ENCODE peak calls at places on chromosomes 3 and 15, in five cellular contexts. I is GM12878, D is ovary, H is tibial artery, K is body of pancreas. O is an unnamed sample. For H3K36me3, the result is how much of the 10 kb centered on the place peaks cover.

GRCh38 chr3:149658444-149659172 is 783 bp upstream of the WWTR1 start:
- DNase-seq in I (no peak), D (peak), H (peak), K (peak), O (no peak)

GRCh38 chr3:30632065-30632464 is 25.7 kb downstream of the TGFBR2 start:
- DNase-seq in I (no peak), D (no peak), H (no peak), K (no peak), O (no peak)

GRCh38 chr3:129592362-129593150 is 13.9 kb downstream of the PLXND1 start:
- DNase-seq in I (no peak), D (peak), H (peak), K (peak), O (no peak)

GRCh38 chr3:117202415-117202814 is 492.8 kb downstream of the TUSC7 start:
- DNase-seq in I (no peak), D (no peak), H (no peak), K (no peak), O (no peak)

GRCh38 chr3:178083906-178084823 is 452.1 kb upstream of the KCNMB2 start:
- DNase-seq in I (no peak), D (no peak), H (no peak), K (no peak), O (no peak)

GRCh38 chr3:134852893-134853351 is 57.9 kb downstream of the EPHB1 start:
- DNase-seq in I (peak), D (no peak), H (no peak), K (no peak), O (peak)

GRCh38 chr3:29091599-29092189 is 189.2 kb upstream of the RBMS3 start:
- DNase-seq in I (no peak), D (no peak), H (no peak), K (no peak), O (no peak)

GRCh38 chr15:38391186-38391585 is 62.7 kb upstream of the FAM98B start:
- DNase-seq in I (no peak), D (no peak), H (no peak), K (no peak), O (no peak)

DNA sequence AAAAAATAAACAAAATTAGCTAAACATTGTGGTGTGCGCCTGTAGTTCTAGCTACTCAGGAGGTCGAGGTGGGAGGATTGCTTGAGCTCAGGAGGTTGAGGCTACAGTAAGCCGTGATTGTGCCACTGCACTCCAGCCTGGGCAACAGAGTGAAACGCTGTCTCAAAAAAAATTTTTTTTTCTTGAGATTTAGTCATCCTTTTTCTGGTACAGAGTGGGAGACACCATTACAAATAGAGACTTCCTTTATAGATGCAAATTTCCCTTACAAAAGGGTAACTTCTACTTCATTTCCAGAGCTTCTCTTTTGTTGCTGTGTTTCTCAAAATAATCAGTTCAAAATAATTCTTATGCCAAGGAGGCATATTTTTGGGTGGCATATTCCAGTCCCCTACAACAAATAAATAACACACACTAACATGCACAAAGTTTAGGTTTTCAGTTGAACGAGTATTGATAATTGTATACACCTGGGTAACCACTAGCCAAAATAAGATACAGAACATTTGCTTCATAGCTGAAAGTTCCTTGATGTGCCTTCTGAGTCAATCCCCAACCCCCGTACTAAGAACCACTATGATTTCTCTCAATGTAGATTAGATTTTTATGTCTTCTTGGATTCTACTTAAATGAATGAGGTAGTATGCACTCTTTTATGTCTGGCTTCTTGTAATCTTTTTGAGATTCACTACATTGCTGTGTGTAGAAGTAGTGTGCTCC is 248.9 kb upstream of the PROK2 start:
- DNase-seq in I (no peak), D (no peak), H (no peak), K (no peak), O (peak)
- H3K4me3 ChIP-seq in I (no peak), D (no peak), H (no peak), K (no peak), O (no peak)

GRCh38 chr15:28272587-28272986 is 49.4 kb downstream of the HERC2 start:
- DNase-seq in I (no peak), D (no peak), H (no peak), K (no peak), O (no peak)

GRCh38 chr15:28274635-28275034 is 47.3 kb downstream of the HERC2 start:
- DNase-seq in I (no peak), D (no peak), H (no peak), K (no peak), O (no peak)

GRCh38 chr15:28271697-28272250 is 50.2 kb downstream of the HERC2 start:
- DNase-seq in I (no peak), D (no peak), H (no peak), K (peak), O (no peak)

GRCh38 chr15:28274211-28274610 is 47.8 kb downstream of the HERC2 start:
- DNase-seq in I (no peak), D (no peak), H (no peak), K (no peak), O (no peak)

GRCh38 chr15:28273468-28273867 is 48.5 kb downstream of the HERC2 start:
- DNase-seq in I (no peak), D (no peak), H (no peak), K (peak), O (no peak)
- TF ChIP-seq CTCF in I (no peak), D (no peak), H (no peak), K (no peak), O (no peak)

GRCh38 chr15:42182976-42183375 is 25.1 kb downstream of the VPS39 start:
- DNase-seq in I (no peak), D (no peak), H (no peak), K (no peak), O (no peak)
- H3K36me3 ChIP-seq in I (under half), D (under half), H (half or more), K (under half), O (under half)

DNA sequence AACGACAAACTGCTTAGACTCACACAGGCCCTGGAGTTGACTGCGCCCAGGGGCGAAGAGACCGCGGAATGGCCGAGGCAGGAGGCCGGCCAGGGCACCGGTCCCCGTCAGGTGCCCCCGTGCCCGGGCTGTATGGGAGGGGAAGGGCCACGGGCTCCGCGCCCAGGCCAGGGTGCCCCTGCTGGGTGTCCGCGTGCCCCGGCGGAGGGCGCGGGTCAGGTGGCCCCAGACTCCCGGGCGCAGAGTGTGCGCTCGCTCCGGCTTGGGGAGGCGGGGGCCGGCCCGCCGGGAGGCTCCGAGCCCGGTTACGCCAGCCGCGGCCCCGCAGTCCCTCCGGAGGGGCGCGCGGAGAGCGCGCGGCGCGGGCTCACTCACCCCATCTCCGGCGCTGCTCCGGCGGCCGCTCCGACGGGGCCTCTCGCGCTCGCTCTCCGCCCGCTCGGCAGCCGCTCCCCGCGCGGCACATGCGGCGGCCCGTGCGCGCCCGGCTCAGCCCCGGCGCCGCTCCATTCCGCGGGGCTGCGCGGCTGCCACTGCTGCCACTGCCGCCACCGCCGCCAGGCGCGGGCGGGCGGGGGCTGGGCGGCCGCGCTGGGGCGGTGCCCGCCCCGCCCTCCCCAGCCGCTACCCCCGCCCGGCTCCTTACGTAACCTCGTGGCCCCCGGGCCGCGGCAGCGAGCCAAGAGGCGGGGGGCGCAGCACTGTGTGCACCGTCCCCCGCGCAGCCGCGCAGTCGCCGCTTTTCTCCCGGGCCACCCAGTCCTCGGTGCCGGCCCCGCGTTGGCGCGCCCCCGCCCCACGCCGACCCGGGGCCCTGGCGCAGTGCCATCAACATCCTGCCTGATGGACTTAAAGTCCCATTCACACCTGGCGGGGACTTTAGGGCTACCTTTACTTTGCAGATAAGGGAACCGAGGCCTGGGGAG is at the start of gene HOMER2:
- DNase-seq in I (no peak), D (peak), H (no peak), K (peak), O (peak)
- H3K4me3 ChIP-seq in I (no peak), D (peak), H (peak), K (peak), O (peak)

DNA sequence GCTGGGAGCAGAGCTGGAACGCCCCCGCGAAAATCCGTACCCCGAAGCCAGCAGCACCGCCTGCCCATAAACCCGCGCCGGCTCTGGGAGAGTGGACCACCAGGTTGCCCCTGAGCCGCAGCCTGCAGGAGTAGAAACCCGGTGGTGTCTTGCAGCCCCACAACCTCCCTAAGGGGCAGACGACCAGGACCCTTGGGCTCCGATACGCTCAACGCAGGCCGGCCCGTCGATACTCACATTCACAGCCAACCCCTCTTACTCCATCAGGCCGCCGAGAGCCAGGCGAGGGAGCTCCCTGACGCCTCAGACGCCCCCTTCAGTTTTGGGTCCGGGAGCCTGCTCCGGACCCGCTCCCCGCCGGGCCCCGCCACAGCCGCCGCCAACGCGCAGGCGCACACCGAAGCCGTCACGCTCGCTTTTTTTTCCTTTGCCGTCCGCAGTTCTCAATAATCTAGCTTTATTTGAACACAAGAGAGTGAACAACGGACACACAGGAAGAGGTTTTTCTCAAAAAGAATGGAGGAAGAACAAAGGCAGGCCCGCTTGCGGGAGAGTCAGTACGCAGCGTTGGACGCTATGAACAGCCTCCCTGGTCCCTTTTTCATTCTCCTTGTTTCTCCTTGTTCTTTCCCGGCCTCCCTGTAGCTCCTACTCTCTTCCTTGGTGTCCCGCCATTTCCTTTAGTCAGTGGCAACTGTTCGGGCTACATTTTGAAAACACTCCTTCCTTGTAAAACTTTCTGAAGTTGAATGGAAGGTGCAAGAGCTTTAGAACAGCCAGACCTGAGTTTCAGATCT is at the start of gene ZNF106:
- DNase-seq in I (peak), D (peak), H (peak), K (peak), O (peak)
- TF ChIP-seq CTCF in I (peak), D (peak), H (no peak), K (no peak), O (peak)

GRCh38 chr3:52404391-52404790 is 40.5 kb downstream of the SEMA3G start:
- DNase-seq in I (no peak), D (no peak), H (no peak), K (no peak), O (no peak)

GRCh38 chr3:52406791-52407510 is 38.0 kb downstream of the SEMA3G start:
- DNase-seq in I (no peak), D (no peak), H (no peak), K (no peak), O (no peak)

GRCh38 chr3:52405066-52405465 is 39.8 kb downstream of the SEMA3G start:
- DNase-seq in I (no peak), D (no peak), H (no peak), K (no peak), O (no peak)

GRCh38 chr3:52406231-52406661 is 38.7 kb downstream of the SEMA3G start:
- DNase-seq in I (no peak), D (no peak), H (no peak), K (no peak), O (no peak)

DNA sequence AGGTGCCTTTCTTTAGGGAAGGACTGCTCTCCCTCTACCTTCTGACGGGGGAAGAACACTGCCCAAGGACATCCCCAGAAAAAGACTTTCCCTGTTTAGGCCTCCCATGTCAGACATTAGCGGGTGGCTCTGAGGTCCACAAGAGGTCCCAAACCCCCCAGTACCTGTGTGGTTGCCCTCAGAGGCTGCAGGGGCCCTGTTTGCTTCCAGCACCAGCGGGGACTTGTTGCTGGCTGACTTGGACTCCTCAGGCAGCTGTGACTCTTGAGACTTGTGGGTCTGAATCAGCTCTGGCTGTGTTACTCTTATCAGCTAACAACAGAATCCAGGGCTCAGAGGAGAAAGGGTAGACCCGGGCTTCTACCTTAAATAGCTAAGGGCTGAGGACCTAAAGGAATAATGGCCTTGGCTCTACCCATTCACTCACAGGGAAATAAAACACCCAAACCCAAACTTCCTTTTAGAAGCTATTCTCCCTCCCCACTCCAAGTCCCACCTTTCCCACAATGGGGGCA is 39.2 kb downstream of the SEMA3G start:
- DNase-seq in I (no peak), D (no peak), H (no peak), K (no peak), O (no peak)
- H3K36me3 ChIP-seq in I (under half), D (under half), H (half or more), K (under half), O (under half)

GRCh38 chr3:172836390-172836997 is 86.0 kb downstream of the ECT2 start:
- DNase-seq in I (no peak), D (no peak), H (no peak), K (peak), O (no peak)

GRCh38 chr3:172839679-172840078 is 89.2 kb downstream of the ECT2 start:
- DNase-seq in I (no peak), D (no peak), H (no peak), K (peak), O (no peak)

GRCh38 chr3:172840463-172840862 is 89.9 kb downstream of the ECT2 start:
- DNase-seq in I (no peak), D (no peak), H (no peak), K (no peak), O (no peak)

GRCh38 chr3:172844428-172844827 is 93.9 kb downstream of the ECT2 start:
- DNase-seq in I (no peak), D (no peak), H (no peak), K (no peak), O (no peak)

DNA sequence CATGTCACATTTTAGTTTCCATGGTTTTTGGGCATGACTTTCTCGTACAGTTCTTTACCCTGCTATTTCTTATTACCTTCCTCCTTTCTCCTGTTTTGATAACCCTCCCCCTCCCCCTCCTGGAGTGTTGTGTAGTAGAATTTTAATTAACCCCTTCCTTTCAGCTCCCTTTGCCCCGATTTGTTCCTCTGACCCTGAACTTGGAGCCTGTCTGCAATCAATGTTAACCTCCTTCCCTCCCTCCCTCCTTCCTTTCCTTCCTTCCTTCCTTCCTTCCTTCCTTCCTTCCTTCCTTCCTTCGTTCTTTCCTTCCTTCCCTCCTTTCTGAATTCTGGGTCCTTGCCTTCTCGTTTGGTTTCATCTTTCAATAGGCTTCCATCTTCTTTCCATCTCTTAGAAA is 90.4 kb downstream of the ECT2 start:
- DNase-seq in I (no peak), D (no peak), H (no peak), K (no peak), O (no peak)
- H3K4me3 ChIP-seq in I (no peak), D (no peak), H (no peak), K (no peak), O (no peak)

O was measured in GM06990.